ENCODE peak calls at places on chromosomes 13 and 19, in nine cellular contexts. One of them, this sample, is unnamed.

GRCh38 chr13:97499181-97499580 is 65.2 kb downstream of the RAP2A start:
- DNase-seq in PC-3: peak
- DNase-seq in OCI-LY7: no peak
- DNase-seq in neural progenitor cell: no peak
- DNase-seq in GM23248: no peak
- DNase-seq in HCT116: no peak
- DNase-seq in MM.1S: no peak
- DNase-seq in GM23338: no peak
- DNase-seq in SK-N-SH: no peak
- DNase-seq in this sample: peak

GRCh38 chr19:32861596-32861995 is 8.0 kb downstream of the SLC7A9 start:
- DNase-seq in PC-3: no peak
- DNase-seq in OCI-LY7: no peak
- DNase-seq in neural progenitor cell: no peak
- DNase-seq in GM23248: no peak
- DNase-seq in HCT116: no peak
- DNase-seq in MM.1S: no peak
- DNase-seq in GM23338: no peak
- DNase-seq in SK-N-SH: no peak
- DNase-seq in this sample: no peak

GRCh38 chr19:12940897-12941296 is 2.5 kb downstream of the CALR start:
- DNase-seq in PC-3: no peak
- DNase-seq in OCI-LY7: no peak
- DNase-seq in neural progenitor cell: no peak
- DNase-seq in GM23248: no peak
- DNase-seq in HCT116: no peak
- DNase-seq in MM.1S: no peak
- DNase-seq in GM23338: no peak
- DNase-seq in SK-N-SH: no peak
- DNase-seq in this sample: no peak

GRCh38 chr13:110644892-110645521 is 29.7 kb downstream of the NAXD start:
- DNase-seq in PC-3: peak
- DNase-seq in OCI-LY7: peak
- DNase-seq in neural progenitor cell: peak
- DNase-seq in GM23248: peak
- DNase-seq in HCT116: no peak
- DNase-seq in MM.1S: peak
- DNase-seq in GM23338: peak
- DNase-seq in SK-N-SH: peak
- DNase-seq in this sample: peak

GRCh38 chr13:88068975-88069374 is 397.8 kb downstream of the SLITRK5 start:
- DNase-seq in PC-3: peak
- DNase-seq in OCI-LY7: peak
- DNase-seq in neural progenitor cell: peak
- DNase-seq in GM23248: no peak
- DNase-seq in HCT116: no peak
- DNase-seq in MM.1S: no peak
- DNase-seq in GM23338: peak
- DNase-seq in SK-N-SH: no peak
- DNase-seq in this sample: peak

GRCh38 chr19:35904312-35905068 is 2.2 kb downstream of the HCST start:
- DNase-seq in PC-3: no peak
- DNase-seq in OCI-LY7: no peak
- DNase-seq in neural progenitor cell: no peak
- DNase-seq in GM23248: no peak
- DNase-seq in HCT116: no peak
- DNase-seq in MM.1S: no peak
- DNase-seq in GM23338: no peak
- DNase-seq in SK-N-SH: no peak
- DNase-seq in this sample: no peak

GRCh38 chr19:50423279-50424113 is 4.8 kb downstream of the SPIB start:
- DNase-seq in PC-3: no peak
- DNase-seq in OCI-LY7: no peak
- DNase-seq in neural progenitor cell: no peak
- DNase-seq in GM23248: no peak
- DNase-seq in HCT116: no peak
- DNase-seq in MM.1S: no peak
- DNase-seq in GM23338: no peak
- DNase-seq in SK-N-SH: no peak
- DNase-seq in this sample: peak

GRCh38 chr13:45225370-45225769 is 24.5 kb upstream of the KCTD4 start:
- DNase-seq in PC-3: no peak
- DNase-seq in OCI-LY7: no peak
- DNase-seq in neural progenitor cell: no peak
- DNase-seq in GM23248: no peak
- DNase-seq in HCT116: no peak
- DNase-seq in MM.1S: no peak
- DNase-seq in GM23338: no peak
- DNase-seq in SK-N-SH: no peak
- DNase-seq in this sample: no peak

GRCh38 chr19:46466536-46467199 is 4.7 kb downstream of the PNMA8A start:
- DNase-seq in PC-3: peak
- DNase-seq in OCI-LY7: peak
- DNase-seq in neural progenitor cell: no peak
- DNase-seq in GM23248: peak
- DNase-seq in HCT116: no peak
- DNase-seq in MM.1S: peak
- DNase-seq in GM23338: no peak
- DNase-seq in SK-N-SH: no peak
- DNase-seq in this sample: no peak

GRCh38 chr19:47350599-47350998 is 1.5 kb downstream of the DHX34 start:
- DNase-seq in PC-3: no peak
- DNase-seq in OCI-LY7: no peak
- DNase-seq in neural progenitor cell: no peak
- DNase-seq in GM23248: peak
- DNase-seq in HCT116: no peak
- DNase-seq in MM.1S: no peak
- DNase-seq in GM23338: no peak
- DNase-seq in SK-N-SH: no peak
- DNase-seq in this sample: no peak

GRCh38 chr13:50829896-50830295 is 13.6 kb downstream of the DLEU7 start:
- DNase-seq in PC-3: no peak
- DNase-seq in OCI-LY7: no peak
- DNase-seq in neural progenitor cell: no peak
- DNase-seq in GM23248: peak
- DNase-seq in HCT116: no peak
- DNase-seq in MM.1S: no peak
- DNase-seq in GM23338: no peak
- DNase-seq in SK-N-SH: no peak
- DNase-seq in this sample: no peak

GRCh38 chr13:92676246-92676645 is 550.4 kb upstream of the GPC6 start:
- DNase-seq in PC-3: no peak
- DNase-seq in OCI-LY7: no peak
- DNase-seq in neural progenitor cell: no peak
- DNase-seq in GM23248: no peak
- DNase-seq in HCT116: no peak
- DNase-seq in MM.1S: no peak
- DNase-seq in GM23338: no peak
- DNase-seq in SK-N-SH: no peak
- DNase-seq in this sample: no peak

GRCh38 chr13:37995052-37995451 is 125.5 kb upstream of the TRPC4 start:
- DNase-seq in PC-3: no peak
- DNase-seq in OCI-LY7: no peak
- DNase-seq in neural progenitor cell: peak
- DNase-seq in GM23248: peak
- DNase-seq in HCT116: no peak
- DNase-seq in MM.1S: no peak
- DNase-seq in GM23338: peak
- DNase-seq in SK-N-SH: no peak
- DNase-seq in this sample: peak

GRCh38 chr19:1747285-1748114 is 5.8 kb upstream of the ONECUT3 start:
- DNase-seq in PC-3: peak
- DNase-seq in OCI-LY7: no peak
- DNase-seq in neural progenitor cell: peak
- DNase-seq in GM23248: peak
- DNase-seq in HCT116: peak
- DNase-seq in MM.1S: no peak
- DNase-seq in GM23338: peak
- DNase-seq in SK-N-SH: no peak
- DNase-seq in this sample: peak

GRCh38 chr13:77434289-77434688 is 101.2 kb upstream of the SCEL start:
- DNase-seq in PC-3: no peak
- DNase-seq in OCI-LY7: no peak
- DNase-seq in neural progenitor cell: no peak
- DNase-seq in GM23248: no peak
- DNase-seq in HCT116: no peak
- DNase-seq in MM.1S: no peak
- DNase-seq in GM23338: no peak
- DNase-seq in SK-N-SH: no peak
- DNase-seq in this sample: no peak

GRCh38 chr13:71789952-71790351 is 77.1 kb downstream of the DACH1 start:
- DNase-seq in PC-3: no peak
- DNase-seq in OCI-LY7: no peak
- DNase-seq in neural progenitor cell: no peak
- DNase-seq in GM23248: no peak
- DNase-seq in HCT116: no peak
- DNase-seq in MM.1S: no peak
- DNase-seq in GM23338: no peak
- DNase-seq in SK-N-SH: no peak
- DNase-seq in this sample: no peak

GRCh38 chr19:1445932-1446712 is 3.8 kb upstream of the APC2 start:
- DNase-seq in PC-3: peak
- DNase-seq in OCI-LY7: no peak
- DNase-seq in neural progenitor cell: peak
- DNase-seq in GM23248: no peak
- DNase-seq in HCT116: no peak
- DNase-seq in MM.1S: no peak
- DNase-seq in GM23338: peak
- DNase-seq in SK-N-SH: peak
- DNase-seq in this sample: peak

GRCh38 chr19:49361438-49362047 is 673 bp downstream of the TEAD2 start:
- DNase-seq in PC-3: peak
- DNase-seq in OCI-LY7: peak
- DNase-seq in neural progenitor cell: peak
- DNase-seq in GM23248: peak
- DNase-seq in HCT116: peak
- DNase-seq in MM.1S: no peak
- DNase-seq in GM23338: peak
- DNase-seq in SK-N-SH: peak
- DNase-seq in this sample: peak

GRCh38 chr19:44603201-44603945 is 10.0 kb upstream of the IGSF23 start:
- DNase-seq in PC-3: peak
- DNase-seq in OCI-LY7: no peak
- DNase-seq in neural progenitor cell: no peak
- DNase-seq in GM23248: peak
- DNase-seq in HCT116: no peak
- DNase-seq in MM.1S: no peak
- DNase-seq in GM23338: no peak
- DNase-seq in SK-N-SH: no peak
- DNase-seq in this sample: no peak

GRCh38 chr19:1690570-1691307 is 38.3 kb upstream of the TCF3 start:
- DNase-seq in PC-3: peak
- DNase-seq in OCI-LY7: peak
- DNase-seq in neural progenitor cell: peak
- DNase-seq in GM23248: peak
- DNase-seq in HCT116: no peak
- DNase-seq in MM.1S: no peak
- DNase-seq in GM23338: peak
- DNase-seq in SK-N-SH: peak
- DNase-seq in this sample: peak

GRCh38 chr13:36231236-36231635 is 16.9 kb upstream of the SOHLH2 start:
- DNase-seq in PC-3: no peak
- DNase-seq in OCI-LY7: no peak
- DNase-seq in neural progenitor cell: no peak
- DNase-seq in GM23248: no peak
- DNase-seq in HCT116: no peak
- DNase-seq in MM.1S: no peak
- DNase-seq in GM23338: no peak
- DNase-seq in SK-N-SH: no peak
- DNase-seq in this sample: no peak

GRCh38 chr19:2592824-2593223 is 109.7 kb downstream of the GNG7 start:
- DNase-seq in PC-3: no peak
- DNase-seq in OCI-LY7: no peak
- DNase-seq in neural progenitor cell: no peak
- DNase-seq in GM23248: no peak
- DNase-seq in HCT116: no peak
- DNase-seq in MM.1S: no peak
- DNase-seq in GM23338: no peak
- DNase-seq in SK-N-SH: no peak
- DNase-seq in this sample: no peak

GRCh38 chr19:34236035-34236793 is 18.1 kb upstream of the GARRE1 start:
- DNase-seq in PC-3: no peak
- DNase-seq in OCI-LY7: no peak
- DNase-seq in neural progenitor cell: no peak
- DNase-seq in GM23248: peak
- DNase-seq in HCT116: no peak
- DNase-seq in MM.1S: no peak
- DNase-seq in GM23338: no peak
- DNase-seq in SK-N-SH: no peak
- DNase-seq in this sample: peak

GRCh38 chr19:7182489-7182888 is 111.7 kb downstream of the INSR start:
- DNase-seq in PC-3: no peak
- DNase-seq in OCI-LY7: no peak
- DNase-seq in neural progenitor cell: no peak
- DNase-seq in GM23248: no peak
- DNase-seq in HCT116: no peak
- DNase-seq in MM.1S: no peak
- DNase-seq in GM23338: no peak
- DNase-seq in SK-N-SH: no peak
- DNase-seq in this sample: no peak
- H3K27ac ChIP-seq in PC-3: no peak
- H3K27ac ChIP-seq in OCI-LY7: peak
- H3K27ac ChIP-seq in neural progenitor cell: no peak
- H3K27ac ChIP-seq in GM23248: peak
- H3K27ac ChIP-seq in HCT116: no peak
- H3K27ac ChIP-seq in MM.1S: peak
- H3K27ac ChIP-seq in GM23338: no peak
- H3K27ac ChIP-seq in SK-N-SH: no peak
- H3K27ac ChIP-seq in this sample: peak

GRCh38 chr19:17021793-17022590 is 4.6 kb downstream of the CPAMD8 start:
- DNase-seq in PC-3: peak
- DNase-seq in OCI-LY7: no peak
- DNase-seq in neural progenitor cell: no peak
- DNase-seq in GM23248: peak
- DNase-seq in HCT116: no peak
- DNase-seq in MM.1S: no peak
- DNase-seq in GM23338: no peak
- DNase-seq in SK-N-SH: no peak
- DNase-seq in this sample: no peak
- TF ChIP-seq EZH2phosphoT487 in PC-3: no peak
- TF ChIP-seq EZH2phosphoT487 in OCI-LY7: no peak
- TF ChIP-seq EZH2phosphoT487 in neural progenitor cell: no peak
- TF ChIP-seq EZH2phosphoT487 in GM23248: no peak
- TF ChIP-seq EZH2phosphoT487 in HCT116: no peak
- TF ChIP-seq EZH2phosphoT487 in MM.1S: no peak
- TF ChIP-seq EZH2phosphoT487 in GM23338: no peak
- TF ChIP-seq EZH2phosphoT487 in SK-N-SH: no peak
- TF ChIP-seq EZH2phosphoT487 in this sample: no peak

GRCh38 chr13:29581666-29582065 is 13.8 kb downstream of the SLC7A1 start:
- DNase-seq in PC-3: no peak
- DNase-seq in OCI-LY7: no peak
- DNase-seq in neural progenitor cell: no peak
- DNase-seq in GM23248: peak
- DNase-seq in HCT116: no peak
- DNase-seq in MM.1S: no peak
- DNase-seq in GM23338: peak
- DNase-seq in SK-N-SH: no peak
- DNase-seq in this sample: no peak
- H3K27ac ChIP-seq in PC-3: no peak
- H3K27ac ChIP-seq in OCI-LY7: no peak
- H3K27ac ChIP-seq in neural progenitor cell: no peak
- H3K27ac ChIP-seq in GM23248: peak
- H3K27ac ChIP-seq in HCT116: no peak
- H3K27ac ChIP-seq in MM.1S: no peak
- H3K27ac ChIP-seq in GM23338: peak
- H3K27ac ChIP-seq in SK-N-SH: no peak
- H3K27ac ChIP-seq in this sample: no peak

GRCh38 chr13:59842507-59842906 is 321.2 kb downstream of the DIAPH3 start:
- DNase-seq in PC-3: peak
- DNase-seq in OCI-LY7: no peak
- DNase-seq in neural progenitor cell: no peak
- DNase-seq in GM23248: no peak
- DNase-seq in HCT116: no peak
- DNase-seq in MM.1S: no peak
- DNase-seq in GM23338: no peak
- DNase-seq in SK-N-SH: no peak
- DNase-seq in this sample: no peak
- TF ChIP-seq EZH2phosphoT487 in PC-3: no peak
- TF ChIP-seq EZH2phosphoT487 in OCI-LY7: no peak
- TF ChIP-seq EZH2phosphoT487 in neural progenitor cell: no peak
- TF ChIP-seq EZH2phosphoT487 in GM23248: no peak
- TF ChIP-seq EZH2phosphoT487 in HCT116: no peak
- TF ChIP-seq EZH2phosphoT487 in MM.1S: no peak
- TF ChIP-seq EZH2phosphoT487 in GM23338: no peak
- TF ChIP-seq EZH2phosphoT487 in SK-N-SH: no peak
- TF ChIP-seq EZH2phosphoT487 in this sample: no peak